ENCODE peak calls at places on chromosomes 13 and 19, in six cellular contexts. A, C, I, D, B and Y are unnamed samples.

GRCh38 chr13:51945149-51945548 is 66.1 kb downstream of the ATP7B start:
- DNase-seq in A (no peak), C (no peak), I (no peak), D (no peak), B (no peak), Y (no peak)

GRCh38 chr13:106047859-106048258 is 487.6 kb downstream of the EFNB2 start:
- DNase-seq in A (no peak), C (peak; percentile 27), I (no peak), D (no peak), B (peak; percentile 14), Y (no peak)

GRCh38 chr19:7734220-7735203 is 2.6 kb upstream of the CLEC4G start:
- DNase-seq in A (no peak), C (no peak), I (no peak), D (no peak), B (no peak), Y (no peak)

GRCh38 chr13:30376426-30377311 is 45.6 kb upstream of the UBE2L5 start:
- DNase-seq in A (no peak), C (peak; percentile 9), I (no peak), D (no peak), B (no peak), Y (no peak)

GRCh38 chr19:17112700-17113099 is 37.1 kb downstream of the MYO9B start:
- DNase-seq in A (no peak), C (no peak), I (no peak), D (no peak), B (no peak), Y (no peak)

GRCh38 chr13:30705672-30706071 is 29.7 kb upstream of the ALOX5AP start:
- DNase-seq in A (no peak), C (peak; percentile 65), I (no peak), D (no peak), B (no peak), Y (peak; percentile 19)

GRCh38 chr13:71856548-71856947 is 10.5 kb downstream of the DACH1 start:
- DNase-seq in A (no peak), C (no peak), I (no peak), D (no peak), B (no peak), Y (no peak)

GRCh38 chr13:34035676-34036325 is 217.9 kb downstream of the RFC3 start:
- DNase-seq in A (no peak), C (peak; percentile 86), I (peak; percentile 57), D (no peak), B (no peak), Y (no peak)

GRCh38 chr13:89212186-89212585 is 1541.0 kb downstream of the SLITRK5 start:
- DNase-seq in A (no peak), C (no peak), I (no peak), D (no peak), B (no peak), Y (no peak)

GRCh38 chr19:1648156-1648925 is 4.1 kb downstream of the TCF3 start:
- DNase-seq in A (no peak), C (no peak), I (no peak), D (no peak), B (no peak), Y (no peak)

GRCh38 chr13:92384410-92384809 is 842.2 kb upstream of the GPC6 start:
- DNase-seq in A (no peak), C (no peak), I (no peak), D (no peak), B (no peak), Y (no peak)

GRCh38 chr13:97797553-97797952 is 155.9 kb upstream of the IPO5 start:
- DNase-seq in A (no peak), C (no peak), I (no peak), D (no peak), B (no peak), Y (no peak)

GRCh38 chr13:87656311-87656710 is 14.9 kb upstream of the SLITRK5 start:
- DNase-seq in A (no peak), C (no peak), I (no peak), D (peak; percentile 20), B (peak; percentile 76), Y (no peak)

GRCh38 chr13:102317593-102317992 is 84.3 kb downstream of the FGF14 start:
- DNase-seq in A (no peak), C (no peak), I (no peak), D (no peak), B (peak; percentile 44), Y (no peak)

GRCh38 chr13:42992585-42993122 is 613 bp upstream of the EPSTI1 start:
- DNase-seq in A (no peak), C (no peak), I (no peak), D (no peak), B (no peak), Y (no peak)

GRCh38 chr19:41707871-41708371 is 505 bp upstream of the CEACAM5 start:
- DNase-seq in A (no peak), C (no peak), I (no peak), D (no peak), B (no peak), Y (no peak)

GRCh38 chr19:29645911-29646310 is 19.4 kb upstream of the PLEKHF1 start:
- DNase-seq in A (no peak), C (peak; percentile 72), I (peak; percentile 27), D (no peak), B (peak; percentile 61), Y (no peak)

GRCh38 chr13:84208251-84208650 is 326.0 kb upstream of the SLITRK1 start:
- DNase-seq in A (no peak), C (no peak), I (no peak), D (no peak), B (peak; percentile 3), Y (no peak)

GRCh38 chr13:38804536-38804935 is 117.7 kb downstream of the FREM2 start:
- DNase-seq in A (no peak), C (peak; percentile 82), I (no peak), D (no peak), B (peak; percentile 66), Y (no peak)

GRCh38 chr19:42280761-42281174 is 11.7 kb downstream of the CIC start:
- DNase-seq in A (no peak), C (no peak), I (no peak), D (peak; percentile 51), B (peak; percentile 64), Y (no peak)

GRCh38 chr13:20160346-20161274 is at the start of gene GJA3:
- DNase-seq in A (peak; percentile 71), C (peak; percentile 60), I (no peak), D (peak; percentile 84), B (peak; percentile 18), Y (no peak)

GRCh38 chr13:99955747-99956472 is 15.7 kb downstream of the ZIC5 start:
- DNase-seq in A (no peak), C (no peak), I (no peak), D (peak; percentile 67), B (peak; percentile 23), Y (no peak)

GRCh38 chr13:99959127-99959529 is 12.4 kb downstream of the ZIC5 start:
- DNase-seq in A (no peak), C (no peak), I (no peak), D (peak; percentile 59), B (no peak), Y (no peak)

GRCh38 chr13:99958402-99959126 is 13.0 kb downstream of the ZIC5 start:
- DNase-seq in A (no peak), C (no peak), I (no peak), D (peak; percentile 89), B (no peak), Y (no peak)

GRCh38 chr13:99955107-99955746 is 16.3 kb downstream of the ZIC5 start:
- DNase-seq in A (no peak), C (no peak), I (no peak), D (no peak), B (no peak), Y (no peak)

DNA sequence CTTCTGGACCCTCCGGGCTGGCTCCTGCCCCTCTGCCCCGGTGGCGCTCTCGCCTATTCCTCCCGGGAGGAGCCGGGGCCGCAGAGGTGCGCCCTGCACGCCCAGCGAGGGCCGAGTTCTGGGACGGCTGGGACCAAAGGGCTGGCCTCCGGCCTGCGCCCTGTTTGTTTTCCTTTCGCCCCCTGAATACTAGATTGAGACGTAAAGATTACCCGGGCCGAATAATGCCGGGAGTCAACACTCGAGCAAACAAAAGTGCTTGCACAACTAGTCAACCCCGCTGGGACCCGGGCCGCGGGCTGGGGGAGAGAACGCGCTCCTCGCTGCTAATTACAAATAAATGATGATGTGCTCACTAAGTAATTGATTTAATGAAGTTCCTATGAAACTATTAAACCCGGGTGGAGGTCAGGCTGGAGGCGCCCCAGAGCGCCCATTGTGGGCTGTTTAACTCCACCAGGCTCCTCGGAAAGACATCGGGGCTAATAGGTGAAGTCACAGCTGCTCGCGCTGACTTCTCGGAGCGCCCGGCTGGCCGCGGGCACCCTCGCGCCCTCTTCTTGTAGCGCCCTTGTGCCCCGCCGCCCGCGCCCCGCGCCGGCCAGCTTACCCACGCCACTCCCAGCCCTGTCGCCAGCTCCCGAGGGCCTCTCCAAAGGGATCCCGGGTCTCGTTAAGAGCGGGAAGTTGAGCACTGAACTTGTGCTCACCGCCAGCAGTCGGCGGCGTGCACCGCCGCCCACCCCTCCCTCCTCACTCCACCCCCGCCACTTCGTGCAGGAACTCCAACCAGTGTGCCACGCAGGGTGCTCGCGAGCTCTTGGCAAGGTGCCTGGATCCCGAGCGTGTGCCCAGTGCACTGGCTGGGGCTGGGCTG is 14.9 kb downstream of the ZIC5 start:
- DNase-seq in A (no peak), C (no peak), I (peak; percentile 81), D (peak; percentile 77), B (no peak), Y (no peak)
- H2AFZ ChIP-seq in A (peak overlapping the region; percentile 79), C (no peak overlapping the region), I (no peak overlapping the region), D (peak overlapping the region; percentile 67), B (peak overlapping the region; percentile 88), Y (no peak overlapping the region)

GRCh38 chr13:114142137-114142550 is 9.7 kb upstream of the RASA3 start:
- DNase-seq in A (no peak), C (no peak), I (no peak), D (no peak), B (no peak), Y (no peak)
- H3K4me1 ChIP-seq in A (peaks cover 6% of the 10 kb centered on the region), C (no peaks in the 10 kb centered on the region), I (no peaks in the 10 kb centered on the region), D (no peaks in the 10 kb centered on the region), B (no peaks in the 10 kb centered on the region), Y (peaks cover 24% of the 10 kb centered on the region)

GRCh38 chr19:15248648-15249559 is 16.7 kb upstream of the EPHX3 start:
- DNase-seq in A (no peak), C (peak; percentile 75), I (no peak), D (no peak), B (peak; percentile 82), Y (no peak)

GRCh38 chr19:15248106-15248505 is 15.9 kb upstream of the EPHX3 start:
- DNase-seq in A (no peak), C (no peak), I (no peak), D (no peak), B (no peak), Y (no peak)

GRCh38 chr19:15250635-15250993 is 18.4 kb upstream of the EPHX3 start:
- DNase-seq in A (no peak), C (no peak), I (no peak), D (no peak), B (peak; percentile 5), Y (no peak)

GRCh38 chr19:15249912-15250634 is 17.8 kb upstream of the EPHX3 start:
- DNase-seq in A (no peak), C (peak; percentile 73), I (no peak), D (peak; percentile 24), B (peak; percentile 88), Y (no peak)

DNA sequence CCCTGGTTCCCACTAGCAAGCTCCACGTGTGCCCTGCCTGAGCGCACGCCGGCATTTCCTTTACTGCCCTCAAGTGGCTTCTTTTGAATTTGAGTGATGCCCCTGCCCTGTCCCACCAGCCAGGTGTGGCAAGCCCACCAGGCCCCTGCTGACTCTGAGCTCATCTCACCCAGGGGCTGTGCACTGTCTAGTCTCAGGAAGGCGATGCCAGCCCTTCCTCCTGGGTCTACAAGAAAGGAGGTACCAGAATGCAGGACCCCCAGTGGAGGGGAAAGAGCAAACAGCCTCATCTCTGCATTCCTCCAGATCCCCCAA is 17.3 kb upstream of the EPHX3 start:
- DNase-seq in A (no peak), C (no peak), I (no peak), D (no peak), B (no peak), Y (no peak)
- H3K36me3 ChIP-seq in A (peaks cover 64% of the 10 kb centered on the region), C (peaks cover 9% of the 10 kb centered on the region), I (peaks cover 91% of the 10 kb centered on the region), D (no peaks in the 10 kb centered on the region), B (peaks cover 16% of the 10 kb centered on the region), Y (peaks cover 52% of the 10 kb centered on the region)

GRCh38 chr13:48626077-48626449 is 27.7 kb upstream of the CYSLTR2 start:
- DNase-seq in A (no peak), C (no peak), I (peak; percentile 91), D (no peak), B (peak; percentile 80), Y (no peak)
- H2AFZ ChIP-seq in A (no peak overlapping the region), C (no peak overlapping the region), I (no peak overlapping the region), D (no peak overlapping the region), B (no peak overlapping the region), Y (no peak overlapping the region)